ENCODE peak calls at places on chromosomes 16 and 17, in five cellular contexts. One of them, this sample, is unnamed.

GRCh38 chr16:67482260-67482924 is 955 bp downstream of the AGRP start:
- DNase-seq in HCT116: no peak
- DNase-seq in Peyer's patch: no peak
- DNase-seq in dorsolateral prefrontal cortex: no peak
- DNase-seq in ovary: no peak
- DNase-seq in this sample: no peak

GRCh38 chr16:74563828-74564263 is 43.1 kb downstream of the GLG1 start:
- DNase-seq in HCT116: peak
- DNase-seq in Peyer's patch: no peak
- DNase-seq in dorsolateral prefrontal cortex: no peak
- DNase-seq in ovary: no peak
- DNase-seq in this sample: peak

GRCh38 chr16:53960954-53961616 is 257.1 kb downstream of the FTO start:
- DNase-seq in HCT116: no peak
- DNase-seq in Peyer's patch: no peak
- DNase-seq in dorsolateral prefrontal cortex: no peak
- DNase-seq in ovary: no peak
- DNase-seq in this sample: no peak

GRCh38 chr17:1495265-1495664 is 2.8 kb upstream of the MYO1C start:
- DNase-seq in HCT116: no peak
- DNase-seq in Peyer's patch: no peak
- DNase-seq in dorsolateral prefrontal cortex: no peak
- DNase-seq in ovary: peak
- DNase-seq in this sample: peak

GRCh38 chr16:28494141-28494851 is at the start of gene APOBR:
- DNase-seq in HCT116: no peak
- DNase-seq in Peyer's patch: peak
- DNase-seq in dorsolateral prefrontal cortex: no peak
- DNase-seq in ovary: no peak
- DNase-seq in this sample: no peak

GRCh38 chr16:1674306-1674705 is 3.8 kb upstream of the JPT2 start:
- DNase-seq in HCT116: no peak
- DNase-seq in Peyer's patch: no peak
- DNase-seq in dorsolateral prefrontal cortex: no peak
- DNase-seq in ovary: no peak
- DNase-seq in this sample: no peak

GRCh38 chr17:9074106-9074505 is 52.8 kb downstream of the NTN1 start:
- DNase-seq in HCT116: peak
- DNase-seq in Peyer's patch: no peak
- DNase-seq in dorsolateral prefrontal cortex: no peak
- DNase-seq in ovary: no peak
- DNase-seq in this sample: peak

GRCh38 chr16:55613578-55614333 is 42.0 kb upstream of the SLC6A2 start:
- DNase-seq in HCT116: no peak
- DNase-seq in Peyer's patch: no peak
- DNase-seq in dorsolateral prefrontal cortex: no peak
- DNase-seq in ovary: no peak
- DNase-seq in this sample: no peak

GRCh38 chr17:42846594-42847280 is 2.4 kb downstream of the AOC2 start:
- DNase-seq in HCT116: no peak
- DNase-seq in Peyer's patch: no peak
- DNase-seq in dorsolateral prefrontal cortex: no peak
- DNase-seq in ovary: no peak
- DNase-seq in this sample: peak

GRCh38 chr17:64599187-64599676 is 62.9 kb downstream of the SMURF2 start:
- DNase-seq in HCT116: no peak
- DNase-seq in Peyer's patch: no peak
- DNase-seq in dorsolateral prefrontal cortex: no peak
- DNase-seq in ovary: no peak
- DNase-seq in this sample: no peak

GRCh38 chr16:77353587-77354263 is 81.1 kb downstream of the ADAMTS18 start:
- DNase-seq in HCT116: no peak
- DNase-seq in Peyer's patch: no peak
- DNase-seq in dorsolateral prefrontal cortex: no peak
- DNase-seq in ovary: no peak
- DNase-seq in this sample: no peak

GRCh38 chr17:64747938-64748540 is 85.9 kb upstream of the SMURF2 start:
- DNase-seq in HCT116: no peak
- DNase-seq in Peyer's patch: no peak
- DNase-seq in dorsolateral prefrontal cortex: no peak
- DNase-seq in ovary: no peak
- DNase-seq in this sample: no peak

GRCh38 chr16:47018223-47018891 is 44.9 kb upstream of the DNAJA2 start:
- DNase-seq in HCT116: peak
- DNase-seq in Peyer's patch: peak
- DNase-seq in dorsolateral prefrontal cortex: no peak
- DNase-seq in ovary: no peak
- DNase-seq in this sample: peak

GRCh38 chr16:16172991-16173390 is 50.3 kb downstream of the ABCC6 start:
- DNase-seq in HCT116: no peak
- DNase-seq in Peyer's patch: no peak
- DNase-seq in dorsolateral prefrontal cortex: no peak
- DNase-seq in ovary: no peak
- DNase-seq in this sample: no peak

GRCh38 chr17:46064460-46064859 is 65.4 kb downstream of the STH start:
- DNase-seq in HCT116: no peak
- DNase-seq in Peyer's patch: no peak
- DNase-seq in dorsolateral prefrontal cortex: no peak
- DNase-seq in ovary: no peak
- DNase-seq in this sample: no peak

GRCh38 chr17:41734139-41734948 is at the start of gene HAP1:
- DNase-seq in HCT116: no peak
- DNase-seq in Peyer's patch: no peak
- DNase-seq in dorsolateral prefrontal cortex: no peak
- DNase-seq in ovary: no peak
- DNase-seq in this sample: peak

GRCh38 chr17:79609616-79610150 is 1.2 kb downstream of the RBFOX3 start:
- DNase-seq in HCT116: no peak
- DNase-seq in Peyer's patch: no peak
- DNase-seq in dorsolateral prefrontal cortex: no peak
- DNase-seq in ovary: no peak
- DNase-seq in this sample: no peak
- TF ChIP-seq CTCF in HCT116: no peak
- TF ChIP-seq CTCF in Peyer's patch: no peak
- TF ChIP-seq CTCF in dorsolateral prefrontal cortex: no peak
- TF ChIP-seq CTCF in ovary: no peak
- TF ChIP-seq CTCF in this sample: no peak

DNA sequence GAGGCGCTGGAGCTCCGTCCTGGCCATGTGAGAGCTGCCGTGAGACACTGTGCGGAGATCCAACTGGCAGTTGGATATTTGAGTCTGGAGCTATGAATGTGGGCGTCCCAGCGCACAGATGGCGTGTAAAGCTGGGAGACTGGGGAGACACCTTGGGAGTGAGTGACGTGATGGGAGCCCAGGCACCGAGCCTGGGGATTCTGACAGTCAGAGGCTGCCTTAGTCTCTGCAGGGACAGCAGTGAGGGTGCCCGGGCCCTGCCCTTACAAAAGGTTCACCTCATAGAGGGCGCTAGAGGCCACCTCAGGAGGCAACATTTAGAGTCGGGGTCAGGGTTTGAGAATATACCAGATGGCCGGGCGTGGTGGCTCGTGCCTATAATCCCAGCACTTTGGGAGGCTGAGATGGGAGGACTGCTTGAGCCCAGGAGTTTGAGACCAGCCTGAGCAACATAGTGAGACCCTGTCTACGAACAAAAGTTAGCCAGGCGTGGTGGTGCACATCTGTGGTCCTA is 194.1 kb upstream of the GSE1 start:
- DNase-seq in HCT116: no peak
- DNase-seq in Peyer's patch: no peak
- DNase-seq in dorsolateral prefrontal cortex: peak
- DNase-seq in ovary: no peak
- DNase-seq in this sample: no peak
- TF ChIP-seq CTCF in HCT116: peak
- TF ChIP-seq CTCF in Peyer's patch: no peak
- TF ChIP-seq CTCF in dorsolateral prefrontal cortex: no peak
- TF ChIP-seq CTCF in ovary: no peak
- TF ChIP-seq CTCF in this sample: no peak

GRCh38 chr17:55717898-55718735 is 4.5 kb downstream of the TMEM100 start:
- DNase-seq in HCT116: peak
- DNase-seq in Peyer's patch: peak
- DNase-seq in dorsolateral prefrontal cortex: peak
- DNase-seq in ovary: peak
- DNase-seq in this sample: peak
- TF ChIP-seq CTCF in HCT116: peak
- TF ChIP-seq CTCF in Peyer's patch: peak
- TF ChIP-seq CTCF in dorsolateral prefrontal cortex: peak
- TF ChIP-seq CTCF in ovary: peak
- TF ChIP-seq CTCF in this sample: peak

GRCh38 chr17:18093616-18094408 is 6.1 kb downstream of the DRG2 start:
- DNase-seq in HCT116: peak
- DNase-seq in Peyer's patch: no peak
- DNase-seq in dorsolateral prefrontal cortex: peak
- DNase-seq in ovary: no peak
- DNase-seq in this sample: peak
- TF ChIP-seq CTCF in HCT116: peak
- TF ChIP-seq CTCF in Peyer's patch: peak
- TF ChIP-seq CTCF in dorsolateral prefrontal cortex: no peak
- TF ChIP-seq CTCF in ovary: no peak
- TF ChIP-seq CTCF in this sample: peak

DNA sequence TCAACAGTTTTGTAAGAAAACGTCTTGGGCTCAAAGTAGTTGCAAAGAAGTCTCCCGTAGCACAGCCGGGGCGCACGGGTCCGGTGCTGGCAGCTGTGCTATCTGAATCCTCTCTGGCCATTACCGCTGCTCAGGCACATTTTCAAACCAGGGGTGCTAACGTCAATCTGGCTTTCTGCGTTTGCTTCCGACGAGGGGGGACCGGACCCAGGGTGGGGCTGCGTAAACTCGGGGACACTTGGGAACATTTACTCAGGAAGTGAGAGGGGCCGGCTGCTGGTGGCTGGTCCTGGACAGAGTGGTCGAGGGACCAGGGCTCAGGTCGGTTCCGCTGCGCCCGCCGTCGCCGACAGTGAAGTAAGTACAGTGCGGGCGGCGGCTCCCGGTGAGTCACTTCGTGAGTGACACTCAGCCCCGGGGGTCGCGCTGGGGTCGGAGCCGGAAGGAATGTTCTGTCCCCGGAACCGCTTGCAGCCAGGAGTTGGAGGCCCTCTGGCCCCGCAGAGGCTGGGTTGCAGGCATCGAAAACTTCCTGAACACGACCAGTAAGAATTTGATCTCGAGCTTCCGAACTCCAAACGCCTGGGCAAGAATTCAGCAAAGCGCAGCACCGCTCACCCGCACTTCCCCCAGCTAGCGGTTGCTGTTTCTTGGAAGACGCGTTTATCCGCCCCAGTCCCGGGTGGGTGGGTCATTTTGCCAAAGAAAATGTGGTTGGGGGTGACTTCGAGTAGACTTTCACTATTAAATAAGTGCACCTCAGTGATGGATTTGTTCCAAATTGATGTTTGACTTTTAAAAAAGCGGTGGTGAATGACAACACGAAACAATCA is 1.4 kb upstream of the HS3ST3B1 start:
- DNase-seq in HCT116: no peak
- DNase-seq in Peyer's patch: peak
- DNase-seq in dorsolateral prefrontal cortex: no peak
- DNase-seq in ovary: peak
- DNase-seq in this sample: no peak
- TF ChIP-seq CTCF in HCT116: no peak
- TF ChIP-seq CTCF in Peyer's patch: no peak
- TF ChIP-seq CTCF in dorsolateral prefrontal cortex: no peak
- TF ChIP-seq CTCF in ovary: no peak
- TF ChIP-seq CTCF in this sample: no peak

GRCh38 chr17:4156750-4157381 is 13.9 kb downstream of the CYB5D2 start:
- DNase-seq in HCT116: no peak
- DNase-seq in Peyer's patch: no peak
- DNase-seq in dorsolateral prefrontal cortex: no peak
- DNase-seq in ovary: no peak
- DNase-seq in this sample: no peak
- TF ChIP-seq CTCF in HCT116: peak
- TF ChIP-seq CTCF in Peyer's patch: no peak
- TF ChIP-seq CTCF in dorsolateral prefrontal cortex: no peak
- TF ChIP-seq CTCF in ovary: no peak
- TF ChIP-seq CTCF in this sample: no peak

This sample was measured in MCF 10A.